ENCODE peak calls at places on chromosomes 2 and 18, in ten cellular contexts. One of them, this sample, is unnamed.

GRCh38 chr2:162989507-162989906 is 150.9 kb upstream of the KCNH7 start:
- DNase-seq in LoVo: no peak
- DNase-seq in NCI-H187 treated with DMSO at 0.1 percent for 48 hours: no peak
- DNase-seq in activated CD8-positive, alpha-beta memory T cell treated with anti-CD3 and anti-CD28 coated beads for 4 hours: no peak
- DNase-seq in keratinocyte: no peak
- DNase-seq in HS-27A: no peak
- DNase-seq in stimulated activated CD4-positive, alpha-beta T cell treated with anti-CD3 and anti-CD28 coated beads, Interleukin-4, amount 100 ng/mL, for 1 hour: no peak
- DNase-seq in stimulated activated CD8-positive, alpha-beta memory T cell treated with anti-CD3 and anti-CD28 coated beads, Interleukin-7, amount 100 ng/mL, for 4 hours: no peak
- DNase-seq in central memory CD8-positive, alpha-beta T cell: no peak
- DNase-seq in ELR: peak; percentile 16
- DNase-seq in this sample: no peak

GRCh38 chr2:187091664-187092063 is 242.7 kb upstream of the ZSWIM2 start:
- DNase-seq in central memory CD8-positive, alpha-beta T cell: no peak
- DNase-seq in ELR: no peak
- DNase-seq in keratinocyte: no peak
- DNase-seq in stimulated activated CD4-positive, alpha-beta T cell treated with anti-CD3 and anti-CD28 coated beads, Interleukin-4, amount 100 ng/mL, for 1 hour: no peak
- DNase-seq in activated CD8-positive, alpha-beta memory T cell treated with anti-CD3 and anti-CD28 coated beads for 4 hours: no peak
- DNase-seq in stimulated activated CD8-positive, alpha-beta memory T cell treated with anti-CD3 and anti-CD28 coated beads, Interleukin-7, amount 100 ng/mL, for 4 hours: no peak
- DNase-seq in NCI-H187 treated with DMSO at 0.1 percent for 48 hours: no peak
- DNase-seq in HS-27A: no peak
- DNase-seq in LoVo: no peak
- DNase-seq in this sample: no peak

GRCh38 chr2:133054297-133054696 is 384.3 kb upstream of the LYPD1 start:
- DNase-seq in HS-27A: no peak
- DNase-seq in stimulated activated CD8-positive, alpha-beta memory T cell treated with anti-CD3 and anti-CD28 coated beads, Interleukin-7, amount 100 ng/mL, for 4 hours: no peak
- DNase-seq in keratinocyte: no peak
- DNase-seq in central memory CD8-positive, alpha-beta T cell: no peak
- DNase-seq in NCI-H187 treated with DMSO at 0.1 percent for 48 hours: no peak
- DNase-seq in LoVo: no peak
- DNase-seq in activated CD8-positive, alpha-beta memory T cell treated with anti-CD3 and anti-CD28 coated beads for 4 hours: no peak
- DNase-seq in stimulated activated CD4-positive, alpha-beta T cell treated with anti-CD3 and anti-CD28 coated beads, Interleukin-4, amount 100 ng/mL, for 1 hour: no peak
- DNase-seq in ELR: no peak
- DNase-seq in this sample: no peak

GRCh38 chr2:203359450-203359849 is 31.3 kb downstream of the ABI2 start:
- DNase-seq in keratinocyte: no peak
- DNase-seq in LoVo: no peak
- DNase-seq in stimulated activated CD8-positive, alpha-beta memory T cell treated with anti-CD3 and anti-CD28 coated beads, Interleukin-7, amount 100 ng/mL, for 4 hours: no peak
- DNase-seq in ELR: no peak
- DNase-seq in central memory CD8-positive, alpha-beta T cell: no peak
- DNase-seq in HS-27A: no peak
- DNase-seq in activated CD8-positive, alpha-beta memory T cell treated with anti-CD3 and anti-CD28 coated beads for 4 hours: no peak
- DNase-seq in stimulated activated CD4-positive, alpha-beta T cell treated with anti-CD3 and anti-CD28 coated beads, Interleukin-4, amount 100 ng/mL, for 1 hour: no peak
- DNase-seq in NCI-H187 treated with DMSO at 0.1 percent for 48 hours: no peak
- DNase-seq in this sample: no peak

GRCh38 chr2:62743506-62743905 is 38.0 kb downstream of the EHBP1 start:
- DNase-seq in HS-27A: no peak
- DNase-seq in activated CD8-positive, alpha-beta memory T cell treated with anti-CD3 and anti-CD28 coated beads for 4 hours: no peak
- DNase-seq in ELR: no peak
- DNase-seq in NCI-H187 treated with DMSO at 0.1 percent for 48 hours: no peak
- DNase-seq in central memory CD8-positive, alpha-beta T cell: no peak
- DNase-seq in LoVo: no peak
- DNase-seq in stimulated activated CD4-positive, alpha-beta T cell treated with anti-CD3 and anti-CD28 coated beads, Interleukin-4, amount 100 ng/mL, for 1 hour: no peak
- DNase-seq in keratinocyte: no peak
- DNase-seq in stimulated activated CD8-positive, alpha-beta memory T cell treated with anti-CD3 and anti-CD28 coated beads, Interleukin-7, amount 100 ng/mL, for 4 hours: no peak
- DNase-seq in this sample: no peak

GRCh38 chr2:145273840-145274239 is 753.9 kb upstream of the ZEB2 start:
- DNase-seq in LoVo: no peak
- DNase-seq in keratinocyte: peak; percentile 7
- DNase-seq in ELR: peak; percentile 12
- DNase-seq in NCI-H187 treated with DMSO at 0.1 percent for 48 hours: no peak
- DNase-seq in HS-27A: no peak
- DNase-seq in stimulated activated CD8-positive, alpha-beta memory T cell treated with anti-CD3 and anti-CD28 coated beads, Interleukin-7, amount 100 ng/mL, for 4 hours: no peak
- DNase-seq in central memory CD8-positive, alpha-beta T cell: no peak
- DNase-seq in activated CD8-positive, alpha-beta memory T cell treated with anti-CD3 and anti-CD28 coated beads for 4 hours: no peak
- DNase-seq in stimulated activated CD4-positive, alpha-beta T cell treated with anti-CD3 and anti-CD28 coated beads, Interleukin-4, amount 100 ng/mL, for 1 hour: no peak
- DNase-seq in this sample: no peak

GRCh38 chr2:17608251-17608650 is 67.8 kb downstream of the VSNL1 start:
- DNase-seq in activated CD8-positive, alpha-beta memory T cell treated with anti-CD3 and anti-CD28 coated beads for 4 hours: no peak
- DNase-seq in ELR: no peak
- DNase-seq in LoVo: no peak
- DNase-seq in stimulated activated CD4-positive, alpha-beta T cell treated with anti-CD3 and anti-CD28 coated beads, Interleukin-4, amount 100 ng/mL, for 1 hour: no peak
- DNase-seq in NCI-H187 treated with DMSO at 0.1 percent for 48 hours: no peak
- DNase-seq in central memory CD8-positive, alpha-beta T cell: no peak
- DNase-seq in stimulated activated CD8-positive, alpha-beta memory T cell treated with anti-CD3 and anti-CD28 coated beads, Interleukin-7, amount 100 ng/mL, for 4 hours: no peak
- DNase-seq in HS-27A: no peak
- DNase-seq in keratinocyte: no peak
- DNase-seq in this sample: no peak

GRCh38 chr2:15471606-15472005 is 89.5 kb downstream of the NBAS start:
- DNase-seq in NCI-H187 treated with DMSO at 0.1 percent for 48 hours: no peak
- DNase-seq in stimulated activated CD8-positive, alpha-beta memory T cell treated with anti-CD3 and anti-CD28 coated beads, Interleukin-7, amount 100 ng/mL, for 4 hours: no peak
- DNase-seq in activated CD8-positive, alpha-beta memory T cell treated with anti-CD3 and anti-CD28 coated beads for 4 hours: no peak
- DNase-seq in ELR: no peak
- DNase-seq in central memory CD8-positive, alpha-beta T cell: no peak
- DNase-seq in HS-27A: no peak
- DNase-seq in keratinocyte: no peak
- DNase-seq in LoVo: no peak
- DNase-seq in stimulated activated CD4-positive, alpha-beta T cell treated with anti-CD3 and anti-CD28 coated beads, Interleukin-4, amount 100 ng/mL, for 1 hour: no peak
- DNase-seq in this sample: no peak

GRCh38 chr2:219041252-219041651 is at the start of gene CFAP65:
- DNase-seq in central memory CD8-positive, alpha-beta T cell: no peak
- DNase-seq in NCI-H187 treated with DMSO at 0.1 percent for 48 hours: no peak
- DNase-seq in activated CD8-positive, alpha-beta memory T cell treated with anti-CD3 and anti-CD28 coated beads for 4 hours: no peak
- DNase-seq in stimulated activated CD4-positive, alpha-beta T cell treated with anti-CD3 and anti-CD28 coated beads, Interleukin-4, amount 100 ng/mL, for 1 hour: peak; percentile 42
- DNase-seq in HS-27A: no peak
- DNase-seq in LoVo: no peak
- DNase-seq in ELR: peak; percentile 57
- DNase-seq in stimulated activated CD8-positive, alpha-beta memory T cell treated with anti-CD3 and anti-CD28 coated beads, Interleukin-7, amount 100 ng/mL, for 4 hours: no peak
- DNase-seq in keratinocyte: no peak
- DNase-seq in this sample: peak; percentile 34

GRCh38 chr2:192197387-192197786 is 2.7 kb upstream of the TMEFF2 start:
- DNase-seq in stimulated activated CD8-positive, alpha-beta memory T cell treated with anti-CD3 and anti-CD28 coated beads, Interleukin-7, amount 100 ng/mL, for 4 hours: no peak
- DNase-seq in NCI-H187 treated with DMSO at 0.1 percent for 48 hours: no peak
- DNase-seq in central memory CD8-positive, alpha-beta T cell: no peak
- DNase-seq in stimulated activated CD4-positive, alpha-beta T cell treated with anti-CD3 and anti-CD28 coated beads, Interleukin-4, amount 100 ng/mL, for 1 hour: no peak
- DNase-seq in HS-27A: no peak
- DNase-seq in keratinocyte: no peak
- DNase-seq in LoVo: no peak
- DNase-seq in activated CD8-positive, alpha-beta memory T cell treated with anti-CD3 and anti-CD28 coated beads for 4 hours: no peak
- DNase-seq in ELR: peak; percentile 52
- DNase-seq in this sample: no peak

GRCh38 chr2:12457831-12458230 is 258.9 kb upstream of the TRIB2 start:
- DNase-seq in HS-27A: no peak
- DNase-seq in LoVo: no peak
- DNase-seq in NCI-H187 treated with DMSO at 0.1 percent for 48 hours: no peak
- DNase-seq in stimulated activated CD8-positive, alpha-beta memory T cell treated with anti-CD3 and anti-CD28 coated beads, Interleukin-7, amount 100 ng/mL, for 4 hours: no peak
- DNase-seq in keratinocyte: no peak
- DNase-seq in central memory CD8-positive, alpha-beta T cell: no peak
- DNase-seq in activated CD8-positive, alpha-beta memory T cell treated with anti-CD3 and anti-CD28 coated beads for 4 hours: no peak
- DNase-seq in stimulated activated CD4-positive, alpha-beta T cell treated with anti-CD3 and anti-CD28 coated beads, Interleukin-4, amount 100 ng/mL, for 1 hour: no peak
- DNase-seq in ELR: no peak
- DNase-seq in this sample: no peak

GRCh38 chr2:74383254-74383653 is 3.1 kb upstream of the DCTN1 start:
- DNase-seq in keratinocyte: no peak
- DNase-seq in HS-27A: no peak
- DNase-seq in ELR: no peak
- DNase-seq in LoVo: no peak
- DNase-seq in NCI-H187 treated with DMSO at 0.1 percent for 48 hours: no peak
- DNase-seq in stimulated activated CD8-positive, alpha-beta memory T cell treated with anti-CD3 and anti-CD28 coated beads, Interleukin-7, amount 100 ng/mL, for 4 hours: no peak
- DNase-seq in central memory CD8-positive, alpha-beta T cell: no peak
- DNase-seq in activated CD8-positive, alpha-beta memory T cell treated with anti-CD3 and anti-CD28 coated beads for 4 hours: no peak
- DNase-seq in stimulated activated CD4-positive, alpha-beta T cell treated with anti-CD3 and anti-CD28 coated beads, Interleukin-4, amount 100 ng/mL, for 1 hour: no peak
- DNase-seq in this sample: no peak

GRCh38 chr2:43758738-43759137 is 15.1 kb upstream of the DYNC2LI1 start:
- DNase-seq in keratinocyte: no peak
- DNase-seq in central memory CD8-positive, alpha-beta T cell: no peak
- DNase-seq in stimulated activated CD8-positive, alpha-beta memory T cell treated with anti-CD3 and anti-CD28 coated beads, Interleukin-7, amount 100 ng/mL, for 4 hours: no peak
- DNase-seq in stimulated activated CD4-positive, alpha-beta T cell treated with anti-CD3 and anti-CD28 coated beads, Interleukin-4, amount 100 ng/mL, for 1 hour: no peak
- DNase-seq in HS-27A: no peak
- DNase-seq in LoVo: no peak
- DNase-seq in activated CD8-positive, alpha-beta memory T cell treated with anti-CD3 and anti-CD28 coated beads for 4 hours: no peak
- DNase-seq in ELR: peak; percentile 57
- DNase-seq in NCI-H187 treated with DMSO at 0.1 percent for 48 hours: no peak
- DNase-seq in this sample: no peak

GRCh38 chr2:239244625-239245024 is 156.2 kb downstream of the HDAC4 start:
- DNase-seq in central memory CD8-positive, alpha-beta T cell: no peak
- DNase-seq in LoVo: no peak
- DNase-seq in HS-27A: no peak
- DNase-seq in NCI-H187 treated with DMSO at 0.1 percent for 48 hours: no peak
- DNase-seq in ELR: no peak
- DNase-seq in stimulated activated CD8-positive, alpha-beta memory T cell treated with anti-CD3 and anti-CD28 coated beads, Interleukin-7, amount 100 ng/mL, for 4 hours: no peak
- DNase-seq in keratinocyte: no peak
- DNase-seq in stimulated activated CD4-positive, alpha-beta T cell treated with anti-CD3 and anti-CD28 coated beads, Interleukin-4, amount 100 ng/mL, for 1 hour: no peak
- DNase-seq in activated CD8-positive, alpha-beta memory T cell treated with anti-CD3 and anti-CD28 coated beads for 4 hours: no peak
- DNase-seq in this sample: no peak

GRCh38 chr2:43448011-43448821 is 147.6 kb downstream of the THADA start:
- DNase-seq in NCI-H187 treated with DMSO at 0.1 percent for 48 hours: no peak
- DNase-seq in LoVo: no peak
- DNase-seq in ELR: no peak
- DNase-seq in HS-27A: no peak
- DNase-seq in stimulated activated CD8-positive, alpha-beta memory T cell treated with anti-CD3 and anti-CD28 coated beads, Interleukin-7, amount 100 ng/mL, for 4 hours: no peak
- DNase-seq in stimulated activated CD4-positive, alpha-beta T cell treated with anti-CD3 and anti-CD28 coated beads, Interleukin-4, amount 100 ng/mL, for 1 hour: no peak
- DNase-seq in central memory CD8-positive, alpha-beta T cell: no peak
- DNase-seq in keratinocyte: no peak
- DNase-seq in activated CD8-positive, alpha-beta memory T cell treated with anti-CD3 and anti-CD28 coated beads for 4 hours: no peak
- DNase-seq in this sample: no peak

GRCh38 chr2:95074663-95075439 is 46.8 kb downstream of the MRPS5 start:
- DNase-seq in stimulated activated CD4-positive, alpha-beta T cell treated with anti-CD3 and anti-CD28 coated beads, Interleukin-4, amount 100 ng/mL, for 1 hour: peak; percentile 49
- DNase-seq in ELR: no peak
- DNase-seq in keratinocyte: no peak
- DNase-seq in stimulated activated CD8-positive, alpha-beta memory T cell treated with anti-CD3 and anti-CD28 coated beads, Interleukin-7, amount 100 ng/mL, for 4 hours: peak; percentile 31
- DNase-seq in central memory CD8-positive, alpha-beta T cell: no peak
- DNase-seq in LoVo: no peak
- DNase-seq in HS-27A: no peak
- DNase-seq in NCI-H187 treated with DMSO at 0.1 percent for 48 hours: no peak
- DNase-seq in activated CD8-positive, alpha-beta memory T cell treated with anti-CD3 and anti-CD28 coated beads for 4 hours: no peak
- DNase-seq in this sample: peak; percentile 67

GRCh38 chr18:8946046-8946838 is 156.3 kb upstream of the NDUFV2 start:
- DNase-seq in activated CD8-positive, alpha-beta memory T cell treated with anti-CD3 and anti-CD28 coated beads for 4 hours: no peak
- DNase-seq in keratinocyte: peak; percentile 82
- DNase-seq in LoVo: peak; percentile 44
- DNase-seq in NCI-H187 treated with DMSO at 0.1 percent for 48 hours: no peak
- DNase-seq in stimulated activated CD4-positive, alpha-beta T cell treated with anti-CD3 and anti-CD28 coated beads, Interleukin-4, amount 100 ng/mL, for 1 hour: no peak
- DNase-seq in HS-27A: peak; percentile 94
- DNase-seq in stimulated activated CD8-positive, alpha-beta memory T cell treated with anti-CD3 and anti-CD28 coated beads, Interleukin-7, amount 100 ng/mL, for 4 hours: no peak
- DNase-seq in central memory CD8-positive, alpha-beta T cell: no peak
- DNase-seq in ELR: peak; percentile 98
- DNase-seq in this sample: no peak

GRCh38 chr2:99636432-99637034 is 146.7 kb upstream of the REV1 start:
- DNase-seq in ELR: no peak
- DNase-seq in central memory CD8-positive, alpha-beta T cell: no peak
- DNase-seq in LoVo: no peak
- DNase-seq in stimulated activated CD8-positive, alpha-beta memory T cell treated with anti-CD3 and anti-CD28 coated beads, Interleukin-7, amount 100 ng/mL, for 4 hours: no peak
- DNase-seq in HS-27A: no peak
- DNase-seq in stimulated activated CD4-positive, alpha-beta T cell treated with anti-CD3 and anti-CD28 coated beads, Interleukin-4, amount 100 ng/mL, for 1 hour: no peak
- DNase-seq in activated CD8-positive, alpha-beta memory T cell treated with anti-CD3 and anti-CD28 coated beads for 4 hours: no peak
- DNase-seq in NCI-H187 treated with DMSO at 0.1 percent for 48 hours: no peak
- DNase-seq in keratinocyte: no peak
- DNase-seq in this sample: no peak

GRCh38 chr18:11407900-11408299 is 201.5 kb upstream of the SLC35G4 start:
- DNase-seq in HS-27A: peak; percentile 49
- DNase-seq in stimulated activated CD8-positive, alpha-beta memory T cell treated with anti-CD3 and anti-CD28 coated beads, Interleukin-7, amount 100 ng/mL, for 4 hours: no peak
- DNase-seq in central memory CD8-positive, alpha-beta T cell: no peak
- DNase-seq in keratinocyte: no peak
- DNase-seq in NCI-H187 treated with DMSO at 0.1 percent for 48 hours: no peak
- DNase-seq in activated CD8-positive, alpha-beta memory T cell treated with anti-CD3 and anti-CD28 coated beads for 4 hours: no peak
- DNase-seq in ELR: peak; percentile 66
- DNase-seq in LoVo: no peak
- DNase-seq in stimulated activated CD4-positive, alpha-beta T cell treated with anti-CD3 and anti-CD28 coated beads, Interleukin-4, amount 100 ng/mL, for 1 hour: no peak
- DNase-seq in this sample: no peak

GRCh38 chr2:127142663-127143630 is 36.0 kb upstream of the BIN1 start:
- DNase-seq in stimulated activated CD8-positive, alpha-beta memory T cell treated with anti-CD3 and anti-CD28 coated beads, Interleukin-7, amount 100 ng/mL, for 4 hours: no peak
- DNase-seq in LoVo: no peak
- DNase-seq in central memory CD8-positive, alpha-beta T cell: no peak
- DNase-seq in ELR: peak; percentile 12
- DNase-seq in keratinocyte: no peak
- DNase-seq in HS-27A: no peak
- DNase-seq in activated CD8-positive, alpha-beta memory T cell treated with anti-CD3 and anti-CD28 coated beads for 4 hours: no peak
- DNase-seq in NCI-H187 treated with DMSO at 0.1 percent for 48 hours: no peak
- DNase-seq in stimulated activated CD4-positive, alpha-beta T cell treated with anti-CD3 and anti-CD28 coated beads, Interleukin-4, amount 100 ng/mL, for 1 hour: no peak
- DNase-seq in this sample: no peak

GRCh38 chr2:216385478-216385877 is 13.2 kb upstream of the MARCHF4 start:
- DNase-seq in activated CD8-positive, alpha-beta memory T cell treated with anti-CD3 and anti-CD28 coated beads for 4 hours: no peak
- DNase-seq in keratinocyte: no peak
- DNase-seq in NCI-H187 treated with DMSO at 0.1 percent for 48 hours: no peak
- DNase-seq in LoVo: no peak
- DNase-seq in stimulated activated CD4-positive, alpha-beta T cell treated with anti-CD3 and anti-CD28 coated beads, Interleukin-4, amount 100 ng/mL, for 1 hour: no peak
- DNase-seq in ELR: no peak
- DNase-seq in HS-27A: no peak
- DNase-seq in central memory CD8-positive, alpha-beta T cell: no peak
- DNase-seq in stimulated activated CD8-positive, alpha-beta memory T cell treated with anti-CD3 and anti-CD28 coated beads, Interleukin-7, amount 100 ng/mL, for 4 hours: no peak
- DNase-seq in this sample: no peak

GRCh38 chr2:26735096-26735495 is 29.0 kb upstream of the SLC35F6 start:
- DNase-seq in LoVo: no peak
- DNase-seq in stimulated activated CD8-positive, alpha-beta memory T cell treated with anti-CD3 and anti-CD28 coated beads, Interleukin-7, amount 100 ng/mL, for 4 hours: no peak
- DNase-seq in stimulated activated CD4-positive, alpha-beta T cell treated with anti-CD3 and anti-CD28 coated beads, Interleukin-4, amount 100 ng/mL, for 1 hour: no peak
- DNase-seq in ELR: peak; percentile 81
- DNase-seq in keratinocyte: no peak
- DNase-seq in HS-27A: peak; percentile 38
- DNase-seq in NCI-H187 treated with DMSO at 0.1 percent for 48 hours: no peak
- DNase-seq in activated CD8-positive, alpha-beta memory T cell treated with anti-CD3 and anti-CD28 coated beads for 4 hours: no peak
- DNase-seq in central memory CD8-positive, alpha-beta T cell: no peak
- DNase-seq in this sample: no peak

GRCh38 chr2:41934323-41935003 is 113.4 kb upstream of the PKDCC start:
- DNase-seq in stimulated activated CD8-positive, alpha-beta memory T cell treated with anti-CD3 and anti-CD28 coated beads, Interleukin-7, amount 100 ng/mL, for 4 hours: no peak
- DNase-seq in stimulated activated CD4-positive, alpha-beta T cell treated with anti-CD3 and anti-CD28 coated beads, Interleukin-4, amount 100 ng/mL, for 1 hour: no peak
- DNase-seq in NCI-H187 treated with DMSO at 0.1 percent for 48 hours: no peak
- DNase-seq in ELR: no peak
- DNase-seq in HS-27A: no peak
- DNase-seq in activated CD8-positive, alpha-beta memory T cell treated with anti-CD3 and anti-CD28 coated beads for 4 hours: no peak
- DNase-seq in keratinocyte: no peak
- DNase-seq in central memory CD8-positive, alpha-beta T cell: no peak
- DNase-seq in LoVo: no peak
- DNase-seq in this sample: no peak

GRCh38 chr18:9619990-9620389 is 5.6 kb upstream of the PPP4R1 start:
- DNase-seq in HS-27A: no peak
- DNase-seq in ELR: peak; percentile 32
- DNase-seq in central memory CD8-positive, alpha-beta T cell: no peak
- DNase-seq in keratinocyte: no peak
- DNase-seq in LoVo: no peak
- DNase-seq in activated CD8-positive, alpha-beta memory T cell treated with anti-CD3 and anti-CD28 coated beads for 4 hours: no peak
- DNase-seq in stimulated activated CD8-positive, alpha-beta memory T cell treated with anti-CD3 and anti-CD28 coated beads, Interleukin-7, amount 100 ng/mL, for 4 hours: no peak
- DNase-seq in NCI-H187 treated with DMSO at 0.1 percent for 48 hours: no peak
- DNase-seq in stimulated activated CD4-positive, alpha-beta T cell treated with anti-CD3 and anti-CD28 coated beads, Interleukin-4, amount 100 ng/mL, for 1 hour: no peak
- DNase-seq in this sample: no peak

GRCh38 chr2:72806280-72806955 is 19.4 kb downstream of the EXOC6B start:
- DNase-seq in activated CD8-positive, alpha-beta memory T cell treated with anti-CD3 and anti-CD28 coated beads for 4 hours: no peak
- DNase-seq in stimulated activated CD8-positive, alpha-beta memory T cell treated with anti-CD3 and anti-CD28 coated beads, Interleukin-7, amount 100 ng/mL, for 4 hours: no peak
- DNase-seq in NCI-H187 treated with DMSO at 0.1 percent for 48 hours: no peak
- DNase-seq in central memory CD8-positive, alpha-beta T cell: no peak
- DNase-seq in LoVo: no peak
- DNase-seq in keratinocyte: no peak
- DNase-seq in stimulated activated CD4-positive, alpha-beta T cell treated with anti-CD3 and anti-CD28 coated beads, Interleukin-4, amount 100 ng/mL, for 1 hour: no peak
- DNase-seq in HS-27A: no peak
- DNase-seq in ELR: peak; percentile 13
- DNase-seq in this sample: no peak

GRCh38 chr2:111160758-111161157 is 40.0 kb downstream of the BCL2L11 start:
- DNase-seq in LoVo: no peak
- DNase-seq in stimulated activated CD4-positive, alpha-beta T cell treated with anti-CD3 and anti-CD28 coated beads, Interleukin-4, amount 100 ng/mL, for 1 hour: no peak
- DNase-seq in central memory CD8-positive, alpha-beta T cell: no peak
- DNase-seq in ELR: peak; percentile 92
- DNase-seq in NCI-H187 treated with DMSO at 0.1 percent for 48 hours: no peak
- DNase-seq in stimulated activated CD8-positive, alpha-beta memory T cell treated with anti-CD3 and anti-CD28 coated beads, Interleukin-7, amount 100 ng/mL, for 4 hours: no peak
- DNase-seq in activated CD8-positive, alpha-beta memory T cell treated with anti-CD3 and anti-CD28 coated beads for 4 hours: no peak
- DNase-seq in keratinocyte: no peak
- DNase-seq in HS-27A: peak; percentile 79
- DNase-seq in this sample: no peak

GRCh38 chr2:2735041-2735440 is 404.0 kb upstream of the MYT1L start:
- DNase-seq in central memory CD8-positive, alpha-beta T cell: no peak
- DNase-seq in ELR: no peak
- DNase-seq in NCI-H187 treated with DMSO at 0.1 percent for 48 hours: no peak
- DNase-seq in stimulated activated CD8-positive, alpha-beta memory T cell treated with anti-CD3 and anti-CD28 coated beads, Interleukin-7, amount 100 ng/mL, for 4 hours: no peak
- DNase-seq in activated CD8-positive, alpha-beta memory T cell treated with anti-CD3 and anti-CD28 coated beads for 4 hours: no peak
- DNase-seq in keratinocyte: no peak
- DNase-seq in stimulated activated CD4-positive, alpha-beta T cell treated with anti-CD3 and anti-CD28 coated beads, Interleukin-4, amount 100 ng/mL, for 1 hour: no peak
- DNase-seq in HS-27A: no peak
- DNase-seq in LoVo: no peak
- DNase-seq in this sample: no peak

GRCh38 chr18:51340332-51340731 is 142.9 kb upstream of the MEX3C start:
- DNase-seq in NCI-H187 treated with DMSO at 0.1 percent for 48 hours: no peak
- DNase-seq in stimulated activated CD8-positive, alpha-beta memory T cell treated with anti-CD3 and anti-CD28 coated beads, Interleukin-7, amount 100 ng/mL, for 4 hours: no peak
- DNase-seq in activated CD8-positive, alpha-beta memory T cell treated with anti-CD3 and anti-CD28 coated beads for 4 hours: no peak
- DNase-seq in keratinocyte: no peak
- DNase-seq in ELR: no peak
- DNase-seq in HS-27A: no peak
- DNase-seq in LoVo: no peak
- DNase-seq in stimulated activated CD4-positive, alpha-beta T cell treated with anti-CD3 and anti-CD28 coated beads, Interleukin-4, amount 100 ng/mL, for 1 hour: no peak
- DNase-seq in central memory CD8-positive, alpha-beta T cell: no peak
- DNase-seq in this sample: no peak